ENCODE peak calls at places on chromosome 5, in ten cellular contexts. G, S, U, X, E, Z, C, J, V and Y are unnamed samples.

GRCh38 chr5:56585973-56586740 is 229.2 kb upstream of the MAP3K1 start:
- DNase-seq in X (no peak), G (peak), C (no peak), V (peak), U (peak), E (no peak), S (peak), J (no peak), Z (no peak), Y (peak)

GRCh38 chr5:43389679-43390329 is 22.4 kb downstream of the CCL28 start:
- DNase-seq in V (peak), U (peak), S (peak), E (peak), J (peak), Z (no peak), X (peak), G (peak), C (peak), Y (peak)

GRCh38 chr5:31811210-31811609 is 172.3 kb downstream of the PDZD2 start:
- DNase-seq in G (peak), S (no peak), X (peak), U (no peak), E (no peak), C (peak), J (peak), V (no peak), Z (no peak), Y (peak)

GRCh38 chr5:78537821-78538220 is 110.8 kb downstream of the LHFPL2 start:
- DNase-seq in U (peak), E (no peak), X (no peak), J (no peak), S (no peak), Z (no peak), V (no peak), C (peak), G (peak), Y (peak)

GRCh38 chr5:139671096-139671841 is 23.1 kb downstream of the CXXC5 start:
- DNase-seq in V (no peak), S (no peak), E (no peak), Z (no peak), G (no peak), C (no peak), J (no peak), X (peak), U (no peak), Y (peak)

GRCh38 chr5:151495330-151495729 is 47.9 kb downstream of the SLC36A1 start:
- DNase-seq in G (peak), U (no peak), E (no peak), C (no peak), Z (no peak), X (no peak), S (no peak), V (no peak), J (no peak), Y (no peak)

GRCh38 chr5:98989723-98990122 is 60.9 kb upstream of the CHD1 start:
- DNase-seq in Z (no peak), V (no peak), X (no peak), U (no peak), S (no peak), J (no peak), E (no peak), C (no peak), G (no peak), Y (no peak)

GRCh38 chr5:1013238-1013947 is 4.8 kb downstream of the NKD2 start:
- DNase-seq in C (no peak), G (no peak), U (no peak), S (no peak), Z (no peak), V (no peak), E (peak), J (no peak), X (no peak), Y (no peak)

GRCh38 chr5:74325866-74326265 is 314.7 kb downstream of the ENC1 start:
- DNase-seq in Z (no peak), S (no peak), X (peak), V (no peak), E (no peak), U (no peak), J (no peak), C (no peak), G (no peak), Y (no peak)

GRCh38 chr5:171521679-171522078 is 102.2 kb downstream of the FGF18 start:
- DNase-seq in V (no peak), E (no peak), J (no peak), X (peak), Z (no peak), G (no peak), U (no peak), C (no peak), S (no peak), Y (no peak)

GRCh38 chr5:166111021-166111420 is 2180.4 kb upstream of the WWC1 start:
- DNase-seq in V (no peak), J (no peak), S (no peak), X (no peak), G (no peak), Z (no peak), E (no peak), U (no peak), C (peak), Y (no peak)

GRCh38 chr5:155136451-155136850 is 122.9 kb downstream of the KIF4B start:
- DNase-seq in X (no peak), U (no peak), E (no peak), S (no peak), C (no peak), J (no peak), G (no peak), Z (no peak), V (no peak), Y (no peak)

GRCh38 chr5:6307304-6307703 is 71.0 kb downstream of the MED10 start:
- DNase-seq in U (no peak), S (no peak), G (no peak), V (peak), J (no peak), C (no peak), Z (no peak), X (no peak), E (no peak), Y (no peak)

GRCh38 chr5:139974661-139975060 is 68.4 kb downstream of the NRG2 start:
- DNase-seq in S (no peak), C (no peak), U (no peak), G (no peak), J (no peak), E (no peak), X (no peak), V (no peak), Z (no peak), Y (no peak)

GRCh38 chr5:178895615-178896571 is at the start of gene ZFP2:
- DNase-seq in E (peak), J (peak), G (peak), X (peak), V (peak), Z (no peak), C (peak), S (peak), U (peak), Y (peak)

GRCh38 chr5:33166522-33166921 is 274.2 kb upstream of the TARS1 start:
- DNase-seq in G (no peak), E (peak), U (no peak), X (no peak), C (peak), V (no peak), S (no peak), J (no peak), Z (no peak), Y (peak)

GRCh38 chr5:135024956-135025729 is 8.9 kb downstream of the PITX1 start:
- DNase-seq in X (peak), E (no peak), U (no peak), J (peak), S (no peak), Z (no peak), C (no peak), G (no peak), V (no peak), Y (no peak)

GRCh38 chr5:98461485-98461884 is 312.0 kb upstream of the RGMB start:
- DNase-seq in S (no peak), V (no peak), X (no peak), J (no peak), U (no peak), E (no peak), G (no peak), C (no peak), Z (no peak), Y (no peak)

GRCh38 chr5:142474426-142474825 is 149.6 kb upstream of the SPRY4 start:
- DNase-seq in C (no peak), V (no peak), Z (no peak), J (no peak), E (no peak), G (no peak), S (no peak), X (peak), U (no peak), Y (no peak)

GRCh38 chr5:81006955-81007636 is 46.9 kb downstream of the RASGRF2 start:
- DNase-seq in E (no peak), G (no peak), X (no peak), Z (peak), U (no peak), V (no peak), C (no peak), S (no peak), J (no peak), Y (no peak)

GRCh38 chr5:158313027-158313738 is 454.2 kb upstream of the CLINT1 start:
- DNase-seq in Z (no peak), E (no peak), S (no peak), V (no peak), U (no peak), X (no peak), G (no peak), J (no peak), C (no peak), Y (no peak)

GRCh38 chr5:39072915-39073758 is 1.1 kb downstream of the RICTOR start:
- DNase-seq in E (peak), C (peak), V (peak), S (peak), X (peak), Z (peak), G (peak), J (peak), U (peak), Y (peak)

GRCh38 chr5:148932355-148932935 is 106.0 kb downstream of the ADRB2 start:
- DNase-seq in E (no peak), G (no peak), V (no peak), S (no peak), U (no peak), X (peak), Z (no peak), J (no peak), C (no peak), Y (no peak)

GRCh38 chr5:75374394-75374814 is 37.4 kb downstream of the HMGCR start:
- DNase-seq in Z (no peak), S (no peak), U (no peak), J (no peak), E (no peak), X (no peak), G (no peak), V (no peak), C (no peak), Y (no peak)